ENCODE peak calls at places on chromosomes 4 and X, in ten cellular contexts. R is ovary, P is SK-N-SH, N is transverse colon, K is stomach, E is suprapubic skin, Y is tibial nerve, C is esophagus muscularis mucosa, D is A549, V is H1. L is an unnamed sample.
A peak's percentile ranks its signal among the peaks of the same experiment; 100 is the strongest.

GRCh38 chr4:114417214-114417613 is 181.4 kb upstream of the UGT8 start:
- DNase-seq in V (no peak), K (no peak), C (no peak), P (peak; percentile 3), D (no peak), N (no peak), R (no peak), E (no peak), Y (no peak), L (no peak)

GRCh38 chr4:119656986-119657635 is 28.5 kb upstream of the PDE5A start:
- DNase-seq in V (no peak), D (peak; percentile 1), E (no peak), P (no peak), N (no peak), C (no peak), Y (no peak), R (no peak), K (no peak), L (no peak)

GRCh38 chr4:826508-827208 is 729 bp upstream of the CPLX1 start:
- DNase-seq in P (peak; percentile 90), N (no peak), Y (no peak), R (no peak), C (no peak), D (no peak), V (peak; percentile 74), E (peak; percentile 49), K (no peak), L (peak; percentile 58)

GRCh38 chr4:73410916-73411730 is 7.0 kb downstream of the ALB start:
- DNase-seq in C (no peak), N (no peak), D (no peak), P (no peak), R (no peak), V (no peak), K (no peak), Y (no peak), E (no peak), L (no peak)

GRCh38 chr4:40350627-40351227 is 15.6 kb downstream of the CHRNA9 start:
- DNase-seq in D (peak; percentile 48), V (no peak), N (no peak), R (no peak), Y (no peak), K (no peak), C (no peak), P (no peak), E (no peak), L (no peak)

GRCh38 chr4:187995322-187996207 is at the start of gene ZFP42:
- DNase-seq in V (peak; percentile 86), R (no peak), C (no peak), D (no peak), Y (no peak), K (no peak), N (peak; percentile 11), P (no peak), E (no peak), L (no peak)

GRCh38 chr4:22170353-22170752 is 221.8 kb upstream of the KCNIP4 start:
- DNase-seq in K (no peak), Y (no peak), N (no peak), D (no peak), E (no peak), P (no peak), R (no peak), V (no peak), C (no peak), L (no peak)

GRCh38 chrX:134600714-134601113 is 57.6 kb downstream of the PLAC1 start:
- DNase-seq in N (no peak), E (no peak), D (no peak), P (no peak), Y (no peak), R (no peak), V (no peak), K (no peak), C (no peak), L (no peak)

GRCh38 chr4:72418458-72418857 is 150.6 kb downstream of the ADAMTS3 start:
- DNase-seq in R (peak; percentile 53), Y (peak; percentile 40), E (no peak), P (peak; percentile 58), V (no peak), D (no peak), K (no peak), N (no peak), C (no peak), L (no peak)

GRCh38 chr4:59848457-59848856 is 1351.7 kb upstream of the ADGRL3 start:
- DNase-seq in Y (no peak), K (no peak), V (no peak), D (no peak), P (no peak), N (no peak), R (no peak), E (no peak), C (no peak), L (no peak)

GRCh38 chrX:53116101-53116500 is 22.2 kb downstream of the KANTR start:
- DNase-seq in K (no peak), C (no peak), D (no peak), R (no peak), N (peak; percentile 14), Y (no peak), V (no peak), P (no peak), E (no peak), L (no peak)

GRCh38 chr4:38667005-38667771 is 3.2 kb downstream of the KLF3 start:
- DNase-seq in E (peak; percentile 92), Y (peak; percentile 90), D (peak; percentile 97), C (peak; percentile 96), R (peak; percentile 79), K (peak; percentile 77), V (peak; percentile 59), P (peak; percentile 77), N (peak; percentile 87), L (peak; percentile 94)

GRCh38 chr4:108335081-108335480 is 166.3 kb upstream of the LEF1 start:
- DNase-seq in K (no peak), C (no peak), V (no peak), R (no peak), D (no peak), Y (no peak), P (no peak), N (no peak), E (no peak), L (no peak)

GRCh38 chr4:109332926-109333464 is 30.5 kb upstream of the COL25A1 start:
- DNase-seq in D (no peak), P (no peak), N (no peak), K (no peak), C (peak; percentile 68), R (no peak), Y (no peak), V (peak; percentile 86), E (no peak), L (no peak)

GRCh38 chrX:116667346-116667745 is 204.6 kb upstream of the CT83 start:
- DNase-seq in D (no peak), Y (no peak), E (no peak), C (no peak), P (no peak), K (no peak), V (no peak), R (no peak), N (no peak), L (no peak)

DNA sequence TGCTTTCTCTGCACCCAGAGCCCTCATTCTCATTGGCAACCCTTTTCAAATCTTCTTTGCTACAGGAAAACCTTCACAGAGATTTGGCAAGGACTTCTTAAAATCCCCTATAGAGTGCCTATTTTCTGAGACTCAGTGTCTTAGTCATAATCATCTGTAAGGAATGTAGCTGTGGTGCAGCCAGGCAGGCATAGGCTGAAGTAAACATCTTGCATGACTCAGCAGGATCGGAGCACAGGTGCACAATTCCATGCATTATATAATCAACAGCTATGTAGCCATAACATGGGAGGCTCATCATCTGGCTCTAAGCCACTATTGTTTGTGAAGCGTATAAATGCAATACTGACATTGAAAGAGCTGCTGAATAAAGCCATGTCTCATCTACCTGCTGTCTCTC is 368.8 kb downstream of the MAGEE1 start:
- DNase-seq in N (no peak), E (no peak), D (peak; percentile 9), V (no peak), K (no peak), R (no peak), P (no peak), Y (no peak), C (no peak), L (no peak)
- TF ChIP-seq EP300 in N (no peak), E (no peak), D (no peak), V (no peak), K (no peak), R (no peak), P (no peak), Y (no peak), C (no peak), L (no peak)

DNA sequence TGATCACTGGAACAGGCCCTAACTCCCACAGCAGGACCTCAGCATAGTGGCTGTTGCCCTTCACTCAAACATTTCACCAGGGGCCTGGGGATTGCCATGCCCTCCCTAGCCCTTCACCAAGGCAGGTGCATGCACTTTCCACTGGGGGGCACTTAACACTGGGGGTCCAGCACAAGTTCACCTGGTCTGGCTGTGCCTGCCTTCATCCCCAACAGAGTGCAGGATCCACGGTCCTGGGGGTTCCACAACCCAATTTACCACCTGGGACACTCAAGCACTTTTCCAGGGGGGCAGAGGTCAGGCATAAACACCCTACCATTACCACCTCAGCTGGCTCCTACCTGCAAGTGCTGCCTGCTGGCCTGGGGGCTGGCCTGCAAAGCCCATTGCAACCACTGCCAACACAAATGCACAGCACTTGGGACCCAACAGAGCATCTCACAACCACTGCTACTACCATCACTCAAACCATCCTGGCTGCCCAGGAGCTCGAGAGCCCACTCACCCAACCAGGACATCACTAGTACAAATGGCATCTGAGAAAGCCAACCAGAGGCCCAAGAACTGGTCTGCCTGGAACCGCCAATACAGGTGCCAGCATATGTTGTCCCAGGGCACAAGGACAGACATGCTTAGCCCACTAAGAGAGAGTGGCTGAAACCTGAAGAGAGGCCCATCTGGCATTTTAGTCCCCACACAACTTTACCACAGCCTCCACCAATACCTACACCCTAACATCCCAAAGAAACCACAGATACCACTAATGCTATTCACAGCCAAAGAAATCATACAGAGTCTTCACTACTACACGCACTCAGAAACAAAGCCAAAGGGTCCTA is 43.1 kb downstream of the NAT8L start:
- DNase-seq in C (peak; percentile 68), E (no peak), R (no peak), Y (no peak), D (no peak), N (no peak), K (no peak), V (no peak), P (no peak), L (no peak)
- TF ChIP-seq CTCF in C (no peak), E (no peak), R (no peak), Y (no peak), D (no peak), N (no peak), K (no peak), V (peak; percentile 24), P (no peak), L (no peak)

GRCh38 chr4:3473251-3473942 is 10.3 kb downstream of the DOK7 start:
- DNase-seq in Y (no peak), P (no peak), C (no peak), E (no peak), V (no peak), D (no peak), N (no peak), K (no peak), R (no peak), L (no peak)
- TF ChIP-seq EP300 in Y (no peak), P (no peak), C (no peak), E (no peak), V (no peak), D (no peak), N (no peak), K (no peak), R (no peak), L (no peak)

DNA sequence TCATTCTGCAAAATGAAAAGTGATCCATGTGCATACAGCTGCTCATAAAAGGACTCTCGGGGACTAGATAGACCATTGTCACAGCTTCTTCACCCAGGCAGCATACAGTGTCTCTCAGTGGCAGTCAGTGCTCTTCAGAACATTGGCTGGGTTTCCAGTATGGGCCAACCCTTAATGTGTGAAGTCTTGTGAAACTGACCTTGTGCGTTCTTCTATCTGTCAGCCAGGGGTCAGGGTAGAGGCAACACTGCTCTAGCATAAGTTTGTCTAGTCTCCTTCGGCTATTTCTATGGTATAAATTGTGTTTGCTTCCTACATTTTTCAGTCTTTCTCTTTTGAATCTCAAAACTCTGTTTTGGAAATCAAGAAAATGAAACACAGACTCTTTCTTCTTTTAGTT is 37.0 kb upstream of the SMIM31 start:
- DNase-seq in C (no peak), Y (no peak), R (no peak), D (peak; percentile 14), K (no peak), N (no peak), E (no peak), P (no peak), V (no peak), L (no peak)
- TF ChIP-seq CTCF in C (no peak), Y (no peak), R (no peak), D (no peak), K (no peak), N (peak; percentile 26), E (no peak), P (peak; percentile 24), V (peak; percentile 20), L (no peak)